ENCODE peak calls at places on chromosomes 16 and 17, in five cellular contexts. F, K, E, X and P are unnamed samples.
A peak's percentile ranks its signal among the peaks of the same experiment; 100 is the strongest.

GRCh38 chr17:33285413-33285812 is 7.7 kb downstream of the ASIC2 start:
- DNase-seq in F (no peak), K (no peak), E (no peak), X (no peak), P (no peak)

GRCh38 chr16:81190667-81191066 is 47.8 kb upstream of the BCO1 start:
- DNase-seq in X (no peak), K (no peak), F (no peak), E (peak; percentile 62), P (peak; percentile 65)

GRCh38 chr17:13320046-13320785 is 281.5 kb downstream of the HS3ST3A1 start:
- DNase-seq in E (no peak), X (peak; percentile 10), F (no peak), K (no peak), P (no peak)

GRCh38 chr16:66869424-66869823 is 10.9 kb upstream of the PDP2 start:
- DNase-seq in E (no peak), X (no peak), F (no peak), K (no peak), P (no peak)

GRCh38 chr16:19348578-19349315 is 63.2 kb downstream of the CLEC19A start:
- DNase-seq in F (peak; percentile 12), X (peak; percentile 86), K (peak; percentile 66), E (no peak), P (no peak)

GRCh38 chr16:66717112-66717675 is 20.7 kb upstream of the CMTM4 start:
- DNase-seq in K (no peak), F (no peak), X (peak; percentile 83), E (peak; percentile 88), P (peak; percentile 49)

GRCh38 chr16:88461291-88462269 is 8.5 kb downstream of the ZFPM1 start:
- DNase-seq in E (no peak), X (peak; percentile 92), K (peak; percentile 66), F (no peak), P (peak; percentile 24)

GRCh38 chr16:48075398-48075797 is 80.4 kb downstream of the ABCC12 start:
- DNase-seq in F (no peak), E (peak; percentile 80), X (no peak), K (no peak), P (peak; percentile 12)

GRCh38 chr17:1515640-1516402 is 591 bp downstream of the INPP5K start:
- DNase-seq in X (peak; percentile 93), E (peak; percentile 91), K (peak; percentile 59), F (peak; percentile 62), P (peak; percentile 95)

GRCh38 chr17:57262557-57262956 is 6.2 kb downstream of the MSI2 start:
- DNase-seq in F (no peak), K (no peak), E (no peak), X (no peak), P (no peak)

GRCh38 chr17:72340836-72341235 is 220.0 kb downstream of the SOX9 start:
- DNase-seq in K (no peak), X (no peak), F (no peak), E (no peak), P (no peak)

GRCh38 chr16:66961065-66961744 is at the start of gene CES3:
- DNase-seq in F (peak; percentile 61), X (peak; percentile 94), K (peak; percentile 87), E (peak; percentile 58), P (peak; percentile 74)

GRCh38 chr16:67162439-67163163 is 1.9 kb upstream of the HSF4 start:
- DNase-seq in X (peak; percentile 26), K (peak; percentile 71), F (no peak), E (no peak), P (peak; percentile 50)

GRCh38 chr16:79261461-79261860 is 339.1 kb downstream of the MAF start:
- DNase-seq in X (peak; percentile 70), F (peak; percentile 29), K (peak; percentile 71), E (no peak), P (peak; percentile 1)

GRCh38 chr16:240559-240958 is 5.9 kb downstream of the FAM234A start:
- DNase-seq in F (no peak), E (no peak), K (no peak), X (no peak), P (no peak)

GRCh38 chr17:34066528-34066927 is 188.6 kb upstream of the CCL2 start:
- DNase-seq in F (no peak), E (no peak), K (no peak), X (no peak), P (no peak)

DNA sequence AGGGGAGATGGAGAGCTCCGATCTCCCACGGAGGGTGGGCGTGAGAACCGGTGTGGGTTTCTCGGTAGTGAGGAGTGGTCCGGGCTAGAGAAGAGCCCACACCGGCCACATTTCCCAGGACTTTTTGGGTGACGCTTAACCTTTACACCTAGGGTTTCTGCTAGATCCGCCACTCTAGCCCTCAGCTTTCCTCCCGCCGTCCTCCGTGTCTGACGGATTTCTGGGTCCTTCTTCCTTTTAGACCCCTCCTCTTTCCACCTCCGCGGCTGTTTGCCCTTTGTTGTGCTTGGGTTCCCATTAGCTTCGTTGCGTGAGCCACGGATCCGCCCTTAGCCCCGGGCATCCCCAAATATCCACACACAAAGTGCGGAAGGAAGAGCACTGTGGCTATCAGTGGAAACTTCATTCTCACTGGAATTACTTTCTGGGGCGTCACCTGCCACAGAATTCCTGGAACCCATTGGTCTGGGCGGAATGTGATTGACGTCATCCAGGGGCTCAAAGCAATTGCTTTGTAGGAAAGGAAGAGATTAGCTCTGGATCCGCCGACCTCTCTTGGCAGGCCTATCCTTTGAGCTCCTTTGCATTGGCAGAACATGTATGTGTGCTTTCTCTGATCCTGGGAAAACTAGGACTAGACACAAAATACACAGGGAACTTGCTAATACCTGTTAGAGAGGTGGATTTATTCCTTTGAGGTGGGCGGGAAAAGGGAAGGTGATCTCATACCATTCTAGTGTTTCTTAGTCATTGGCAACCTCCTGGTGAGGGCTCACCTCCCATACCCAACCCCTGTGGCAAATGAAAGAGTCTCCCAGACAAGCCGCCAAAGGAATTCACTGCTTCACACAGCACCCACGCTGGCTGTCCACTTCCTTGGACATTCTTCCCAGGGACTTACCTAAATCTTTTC is 654 bp downstream of the TNFAIP1 start:
- DNase-seq in X (peak; percentile 98), F (peak; percentile 85), E (peak; percentile 94), K (peak; percentile 70), P (peak; percentile 94)
- H3K4me3 ChIP-seq in X (peak overlapping the region; percentile 80), F (peak overlapping the region; percentile 75), E (peak overlapping the region; percentile 54), K (peak overlapping the region; percentile 90), P (peak overlapping the region; percentile 93)

GRCh38 chr17:43634681-43635125 is 27.0 kb downstream of the MEOX1 start:
- DNase-seq in X (no peak), K (no peak), F (no peak), E (peak; percentile 53), P (peak; percentile 18)
- H4K8ac ChIP-seq in X (no peak overlapping the region), K (no peak overlapping the region), F (no peak overlapping the region), E (no peak overlapping the region), P (no peak overlapping the region)

DNA sequence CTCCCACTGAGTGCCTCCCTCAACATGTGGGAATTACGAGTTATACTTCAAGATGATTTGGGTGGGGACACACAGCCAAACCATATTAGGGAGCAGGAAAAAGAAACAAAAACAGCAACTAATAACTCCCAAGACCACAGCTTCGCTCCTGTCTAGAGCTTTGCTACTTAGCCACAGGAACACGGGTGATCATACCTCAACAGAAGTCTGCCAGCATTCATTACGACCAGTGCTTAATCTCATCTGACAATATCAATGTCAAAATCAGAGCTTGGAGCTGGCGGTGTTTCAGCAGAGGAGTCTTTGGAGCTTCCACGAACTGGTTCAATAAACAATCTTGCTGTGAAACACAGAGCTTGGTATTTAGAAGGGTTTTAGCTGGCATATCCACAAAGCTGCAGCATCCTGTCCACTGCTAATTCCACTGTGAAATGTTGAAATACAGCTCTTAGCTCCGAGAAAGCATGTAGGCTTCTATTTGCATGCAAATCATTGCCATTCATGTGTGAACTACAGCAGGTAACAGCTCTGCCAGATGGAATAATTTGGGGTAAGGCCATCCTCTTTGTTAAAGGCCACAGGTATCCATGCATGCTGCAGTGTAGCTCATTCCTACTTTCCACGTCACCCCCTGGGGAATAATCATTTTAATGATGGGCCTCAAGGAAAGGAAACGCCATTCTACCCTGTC is 128.4 kb upstream of the GOT2 start:
- DNase-seq in X (peak; percentile 75), F (no peak), E (no peak), K (no peak), P (no peak)
- H2BK15ac ChIP-seq in X (no peak overlapping the region), F (no peak overlapping the region), E (no peak overlapping the region), K (no peak overlapping the region), P (no peak overlapping the region)

DNA sequence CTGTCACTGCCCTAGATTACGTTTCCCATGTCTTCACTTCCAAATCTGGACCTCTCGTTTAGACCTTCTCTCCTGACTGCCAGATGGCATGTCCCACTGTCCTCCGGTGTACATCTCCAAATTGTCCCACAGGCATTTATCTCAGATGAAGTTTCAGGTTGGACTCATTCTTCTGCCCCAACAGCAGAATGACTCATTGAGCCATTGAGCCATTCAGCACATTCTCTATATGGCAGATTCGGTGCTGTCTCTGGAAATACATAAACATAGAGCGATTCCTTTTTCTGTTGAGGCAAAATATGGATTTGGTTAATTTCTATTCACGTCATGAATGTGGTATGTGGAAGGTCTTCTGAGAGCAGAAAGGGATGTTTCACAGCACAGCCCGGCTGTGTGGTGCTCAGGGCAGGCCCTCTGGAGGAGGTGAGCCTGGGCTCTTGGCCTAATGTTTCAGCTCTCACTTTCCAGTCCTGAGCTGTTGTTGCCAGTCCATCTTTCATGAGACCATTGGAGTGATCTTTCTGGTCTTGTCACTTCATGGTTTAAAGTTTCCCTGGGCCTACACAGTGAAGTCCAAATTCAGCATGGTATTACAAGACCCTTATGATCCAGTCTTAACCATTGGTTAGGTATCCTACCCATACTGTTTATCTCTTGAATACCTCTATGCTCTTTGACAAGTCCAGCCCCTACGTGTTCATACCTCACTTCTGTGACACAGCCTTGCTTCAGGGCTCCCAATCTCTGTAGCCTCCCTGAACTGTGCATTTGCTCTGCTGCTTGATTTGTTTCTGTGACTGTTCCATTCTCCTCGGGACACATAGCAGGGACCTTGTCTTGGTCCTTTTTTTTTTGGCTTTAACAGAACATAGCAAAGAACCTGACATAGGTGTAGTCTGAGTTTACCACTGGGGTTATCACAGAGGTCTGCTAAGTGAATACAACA is 15.9 kb downstream of the HAPSTR1 start:
- DNase-seq in F (no peak), X (no peak), K (no peak), E (peak; percentile 86), P (no peak)
- H3K4me3 ChIP-seq in F (no peak overlapping the region), X (no peak overlapping the region), K (no peak overlapping the region), E (no peak overlapping the region), P (no peak overlapping the region)

GRCh38 chr17:27888072-27888471 is 5.1 kb downstream of the LYRM9 start:
- DNase-seq in F (no peak), X (no peak), E (no peak), K (no peak), P (no peak)

GRCh38 chr17:27892542-27892865 is 661 bp downstream of the LYRM9 start:
- DNase-seq in K (no peak), E (no peak), X (no peak), F (no peak), P (no peak)

GRCh38 chr17:27889711-27890251 is 3.4 kb downstream of the LYRM9 start:
- DNase-seq in X (no peak), F (no peak), K (no peak), E (no peak), P (no peak)

GRCh38 chr17:27891841-27892240 is 1.3 kb downstream of the LYRM9 start:
- DNase-seq in E (no peak), F (no peak), X (no peak), K (no peak), P (no peak)

DNA sequence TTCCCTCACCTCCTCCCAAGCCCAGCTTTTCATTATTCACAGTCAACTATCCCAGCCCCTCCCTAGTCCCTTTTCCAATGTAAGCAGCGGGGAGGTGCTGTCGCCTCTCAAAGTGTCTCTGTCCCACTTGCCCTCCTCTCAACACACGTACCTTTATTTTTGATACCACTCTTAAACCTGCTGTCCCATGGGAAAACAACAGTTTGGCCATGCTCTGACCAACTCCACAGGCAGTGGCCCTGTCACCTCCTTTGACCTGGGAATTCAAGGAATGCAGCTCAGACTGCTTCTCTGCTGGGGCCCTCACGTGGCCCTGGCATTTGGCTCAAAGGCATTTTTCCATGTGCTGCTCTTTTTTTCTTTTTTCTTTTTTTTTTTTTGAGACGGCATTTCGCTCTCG is 4.2 kb downstream of the LYRM9 start:
- DNase-seq in E (peak; percentile 4), X (peak; percentile 96), K (peak; percentile 55), F (peak; percentile 64), P (peak; percentile 18)
- H4K8ac ChIP-seq in E (no peak overlapping the region), X (no peak overlapping the region), K (no peak overlapping the region), F (no peak overlapping the region), P (no peak overlapping the region)